ENCODE peak calls at places on chromosomes 3 and 15, in ten cellular contexts. One of them, this sample, is unnamed.
A peak's percentile ranks its signal among the peaks of the same experiment; 100 is the strongest.

GRCh38 chr3:191350389-191351090 is 20.2 kb upstream of the UTS2B start:
- DNase-seq in cardiac fibroblast: peak; percentile 39
- DNase-seq in germinal center: no peak
- DNase-seq in small intestine: no peak
- DNase-seq in foreskin fibroblast: no peak
- DNase-seq in GM12892: no peak
- DNase-seq in skeletal muscle cell: no peak
- DNase-seq in endothelial cell: no peak
- DNase-seq in PC-9: no peak
- DNase-seq in H54: no peak
- DNase-seq in this sample: no peak

GRCh38 chr3:119295816-119296484 is 1.8 kb downstream of the ARHGAP31 start:
- DNase-seq in small intestine: no peak
- DNase-seq in H54: no peak
- DNase-seq in endothelial cell: no peak
- DNase-seq in foreskin fibroblast: no peak
- DNase-seq in PC-9: no peak
- DNase-seq in cardiac fibroblast: peak; percentile 47
- DNase-seq in skeletal muscle cell: no peak
- DNase-seq in GM12892: no peak
- DNase-seq in germinal center: peak; percentile 26
- DNase-seq in this sample: no peak

GRCh38 chr3:195056506-195056905 is 214.5 kb downstream of the XXYLT1 start:
- DNase-seq in cardiac fibroblast: no peak
- DNase-seq in small intestine: no peak
- DNase-seq in foreskin fibroblast: no peak
- DNase-seq in endothelial cell: no peak
- DNase-seq in PC-9: no peak
- DNase-seq in H54: no peak
- DNase-seq in skeletal muscle cell: no peak
- DNase-seq in GM12892: no peak
- DNase-seq in germinal center: no peak
- DNase-seq in this sample: no peak

GRCh38 chr3:89278305-89278704 is 170.9 kb downstream of the EPHA3 start:
- DNase-seq in GM12892: no peak
- DNase-seq in cardiac fibroblast: no peak
- DNase-seq in H54: no peak
- DNase-seq in foreskin fibroblast: no peak
- DNase-seq in small intestine: peak; percentile 0
- DNase-seq in PC-9: no peak
- DNase-seq in skeletal muscle cell: no peak
- DNase-seq in germinal center: no peak
- DNase-seq in endothelial cell: no peak
- DNase-seq in this sample: no peak

GRCh38 chr3:13708871-13709595 is 160.1 kb downstream of the FBLN2 start:
- DNase-seq in GM12892: no peak
- DNase-seq in germinal center: no peak
- DNase-seq in foreskin fibroblast: no peak
- DNase-seq in H54: no peak
- DNase-seq in cardiac fibroblast: no peak
- DNase-seq in PC-9: no peak
- DNase-seq in skeletal muscle cell: no peak
- DNase-seq in endothelial cell: peak; percentile 1
- DNase-seq in small intestine: no peak
- DNase-seq in this sample: no peak

GRCh38 chr3:30256474-30256873 is 349.9 kb upstream of the TGFBR2 start:
- DNase-seq in cardiac fibroblast: peak; percentile 16
- DNase-seq in H54: no peak
- DNase-seq in endothelial cell: no peak
- DNase-seq in foreskin fibroblast: no peak
- DNase-seq in germinal center: no peak
- DNase-seq in skeletal muscle cell: no peak
- DNase-seq in GM12892: no peak
- DNase-seq in PC-9: no peak
- DNase-seq in small intestine: no peak
- DNase-seq in this sample: no peak

GRCh38 chr3:74055064-74055463 is 430.3 kb upstream of the PDZRN3 start:
- DNase-seq in GM12892: no peak
- DNase-seq in PC-9: no peak
- DNase-seq in germinal center: no peak
- DNase-seq in endothelial cell: no peak
- DNase-seq in H54: no peak
- DNase-seq in small intestine: no peak
- DNase-seq in foreskin fibroblast: no peak
- DNase-seq in cardiac fibroblast: no peak
- DNase-seq in skeletal muscle cell: no peak
- DNase-seq in this sample: no peak

GRCh38 chr15:88341653-88342052 is 85.1 kb upstream of the NTRK3 start:
- DNase-seq in skeletal muscle cell: no peak
- DNase-seq in cardiac fibroblast: no peak
- DNase-seq in germinal center: no peak
- DNase-seq in H54: no peak
- DNase-seq in small intestine: no peak
- DNase-seq in GM12892: no peak
- DNase-seq in PC-9: no peak
- DNase-seq in endothelial cell: no peak
- DNase-seq in foreskin fibroblast: no peak
- DNase-seq in this sample: no peak

GRCh38 chr15:89768071-89768500 is 8.0 kb upstream of the MESP2 start:
- DNase-seq in small intestine: peak; percentile 79
- DNase-seq in foreskin fibroblast: peak; percentile 69
- DNase-seq in endothelial cell: no peak
- DNase-seq in germinal center: no peak
- DNase-seq in PC-9: no peak
- DNase-seq in H54: no peak
- DNase-seq in skeletal muscle cell: no peak
- DNase-seq in GM12892: no peak
- DNase-seq in cardiac fibroblast: peak; percentile 57
- DNase-seq in this sample: no peak

GRCh38 chr15:25743160-25743908 is 119.8 kb downstream of the ATP10A start:
- DNase-seq in skeletal muscle cell: no peak
- DNase-seq in germinal center: no peak
- DNase-seq in foreskin fibroblast: no peak
- DNase-seq in small intestine: no peak
- DNase-seq in cardiac fibroblast: no peak
- DNase-seq in H54: no peak
- DNase-seq in GM12892: no peak
- DNase-seq in PC-9: no peak
- DNase-seq in endothelial cell: no peak
- DNase-seq in this sample: no peak

GRCh38 chr3:17039579-17039978 is 154.8 kb downstream of the PLCL2 start:
- DNase-seq in PC-9: peak; percentile 56
- DNase-seq in endothelial cell: no peak
- DNase-seq in germinal center: no peak
- DNase-seq in foreskin fibroblast: peak; percentile 73
- DNase-seq in cardiac fibroblast: peak; percentile 97
- DNase-seq in H54: peak; percentile 50
- DNase-seq in small intestine: peak; percentile 75
- DNase-seq in GM12892: no peak
- DNase-seq in skeletal muscle cell: peak; percentile 65
- DNase-seq in this sample: peak; percentile 1

GRCh38 chr3:161914703-161915102 is 418.1 kb downstream of the OTOL1 start:
- DNase-seq in endothelial cell: peak; percentile 20
- DNase-seq in H54: no peak
- DNase-seq in skeletal muscle cell: peak; percentile 51
- DNase-seq in PC-9: no peak
- DNase-seq in germinal center: no peak
- DNase-seq in small intestine: no peak
- DNase-seq in GM12892: no peak
- DNase-seq in cardiac fibroblast: peak; percentile 80
- DNase-seq in foreskin fibroblast: peak; percentile 55
- DNase-seq in this sample: peak; percentile 58

GRCh38 chr3:159443266-159443665 is 545.4 kb upstream of the IL12A start:
- DNase-seq in skeletal muscle cell: no peak
- DNase-seq in cardiac fibroblast: peak; percentile 22
- DNase-seq in foreskin fibroblast: no peak
- DNase-seq in GM12892: no peak
- DNase-seq in germinal center: no peak
- DNase-seq in PC-9: no peak
- DNase-seq in endothelial cell: no peak
- DNase-seq in H54: no peak
- DNase-seq in small intestine: no peak
- DNase-seq in this sample: no peak

GRCh38 chr3:94004301-94004910 is 24.0 kb downstream of the STX19 start:
- DNase-seq in H54: peak; percentile 3
- DNase-seq in endothelial cell: no peak
- DNase-seq in cardiac fibroblast: peak; percentile 83
- DNase-seq in skeletal muscle cell: no peak
- DNase-seq in small intestine: peak; percentile 69
- DNase-seq in PC-9: no peak
- DNase-seq in GM12892: no peak
- DNase-seq in germinal center: peak; percentile 42
- DNase-seq in foreskin fibroblast: peak; percentile 41
- DNase-seq in this sample: peak; percentile 15

GRCh38 chr15:32730677-32731654 is 13.2 kb downstream of the GREM1 start:
- DNase-seq in foreskin fibroblast: no peak
- DNase-seq in GM12892: no peak
- DNase-seq in endothelial cell: peak; percentile 14
- DNase-seq in germinal center: no peak
- DNase-seq in H54: no peak
- DNase-seq in small intestine: peak; percentile 84
- DNase-seq in PC-9: peak; percentile 90
- DNase-seq in skeletal muscle cell: no peak
- DNase-seq in cardiac fibroblast: peak; percentile 70
- DNase-seq in this sample: no peak

GRCh38 chr15:70420421-70421196 is 322.9 kb upstream of the TLE3 start:
- DNase-seq in H54: no peak
- DNase-seq in germinal center: no peak
- DNase-seq in endothelial cell: no peak
- DNase-seq in small intestine: no peak
- DNase-seq in GM12892: no peak
- DNase-seq in skeletal muscle cell: no peak
- DNase-seq in PC-9: no peak
- DNase-seq in foreskin fibroblast: no peak
- DNase-seq in cardiac fibroblast: no peak
- DNase-seq in this sample: no peak

GRCh38 chr3:186217820-186218164 is 108.9 kb upstream of the ETV5 start:
- DNase-seq in cardiac fibroblast: no peak
- DNase-seq in endothelial cell: no peak
- DNase-seq in foreskin fibroblast: no peak
- DNase-seq in skeletal muscle cell: no peak
- DNase-seq in GM12892: peak; percentile 58
- DNase-seq in PC-9: peak; percentile 20
- DNase-seq in germinal center: no peak
- DNase-seq in H54: no peak
- DNase-seq in small intestine: no peak
- DNase-seq in this sample: no peak

GRCh38 chr3:114566162-114566755 is 272.4 kb downstream of the TIGIT start:
- DNase-seq in germinal center: no peak
- DNase-seq in foreskin fibroblast: no peak
- DNase-seq in GM12892: no peak
- DNase-seq in endothelial cell: no peak
- DNase-seq in cardiac fibroblast: peak; percentile 26
- DNase-seq in H54: no peak
- DNase-seq in small intestine: no peak
- DNase-seq in PC-9: no peak
- DNase-seq in skeletal muscle cell: no peak
- DNase-seq in this sample: no peak

GRCh38 chr15:89334510-89335288 is at the start of gene POLG:
- DNase-seq in H54: peak; percentile 86
- DNase-seq in germinal center: peak; percentile 97
- DNase-seq in skeletal muscle cell: peak; percentile 98
- DNase-seq in PC-9: peak; percentile 98
- DNase-seq in GM12892: peak; percentile 97
- DNase-seq in small intestine: peak; percentile 99
- DNase-seq in foreskin fibroblast: peak; percentile 99
- DNase-seq in endothelial cell: peak; percentile 99
- DNase-seq in cardiac fibroblast: peak; percentile 100
- DNase-seq in this sample: peak; percentile 98

GRCh38 chr3:160956785-160957184 is 148.4 kb downstream of the B3GALNT1 start:
- DNase-seq in GM12892: no peak
- DNase-seq in small intestine: no peak
- DNase-seq in PC-9: no peak
- DNase-seq in H54: no peak
- DNase-seq in foreskin fibroblast: peak; percentile 12
- DNase-seq in endothelial cell: no peak
- DNase-seq in skeletal muscle cell: no peak
- DNase-seq in cardiac fibroblast: peak; percentile 68
- DNase-seq in germinal center: peak; percentile 38
- DNase-seq in this sample: no peak

GRCh38 chr3:142846779-142847577 is 41.9 kb downstream of the PCOLCE2 start:
- DNase-seq in GM12892: no peak
- DNase-seq in germinal center: no peak
- DNase-seq in cardiac fibroblast: no peak
- DNase-seq in foreskin fibroblast: no peak
- DNase-seq in PC-9: no peak
- DNase-seq in endothelial cell: no peak
- DNase-seq in skeletal muscle cell: no peak
- DNase-seq in small intestine: no peak
- DNase-seq in H54: no peak
- DNase-seq in this sample: no peak

GRCh38 chr3:61186030-61186429 is 65.2 kb downstream of the FHIT start:
- DNase-seq in foreskin fibroblast: no peak
- DNase-seq in endothelial cell: no peak
- DNase-seq in cardiac fibroblast: no peak
- DNase-seq in H54: no peak
- DNase-seq in GM12892: no peak
- DNase-seq in PC-9: no peak
- DNase-seq in small intestine: no peak
- DNase-seq in germinal center: no peak
- DNase-seq in skeletal muscle cell: no peak
- DNase-seq in this sample: no peak

GRCh38 chr3:116155830-116156229 is 289.5 kb downstream of the LSAMP start:
- DNase-seq in foreskin fibroblast: peak; percentile 55
- DNase-seq in GM12892: no peak
- DNase-seq in endothelial cell: no peak
- DNase-seq in germinal center: no peak
- DNase-seq in cardiac fibroblast: no peak
- DNase-seq in skeletal muscle cell: peak; percentile 49
- DNase-seq in H54: no peak
- DNase-seq in small intestine: no peak
- DNase-seq in PC-9: no peak
- DNase-seq in this sample: no peak